ENCODE peak calls at places on chromosomes 4 and X, in six cellular contexts. D, O, B, G, Q and X are unnamed samples.

GRCh38 chr4:147843162-147843561 is 111.3 kb downstream of the ARHGAP10 start:
- DNase-seq in Q (no peak), D (no peak), B (no peak), G (no peak), O (no peak), X (no peak)

GRCh38 chr4:145716200-145716599 is 36.3 kb downstream of the C4orf51 start:
- DNase-seq in O (no peak), D (peak; percentile 26), G (no peak), B (no peak), Q (no peak), X (peak; percentile 8)

GRCh38 chr4:180994722-180995121 is 1248.5 kb upstream of the TENM3 start:
- DNase-seq in B (no peak), G (no peak), O (no peak), D (no peak), Q (no peak), X (no peak)

GRCh38 chr4:94036964-94037363 is 170.7 kb upstream of the SMARCAD1 start:
- DNase-seq in D (peak; percentile 2), B (no peak), G (no peak), O (no peak), Q (no peak), X (no peak)

GRCh38 chrX:63750846-63751245 is 34.2 kb downstream of the ARHGEF9 start:
- DNase-seq in Q (no peak), O (no peak), G (no peak), B (no peak), D (no peak), X (no peak)

GRCh38 chr4:127586922-127587571 is 45.7 kb upstream of the INTU start:
- DNase-seq in Q (no peak), B (no peak), D (peak; percentile 74), O (no peak), G (no peak), X (peak; percentile 37)

GRCh38 chr4:130359537-130359936 is 1263.6 kb downstream of the C4orf33 start:
- DNase-seq in D (peak; percentile 69), Q (no peak), B (no peak), G (no peak), O (no peak), X (peak; percentile 58)

GRCh38 chr4:11912886-11913285 is 484.2 kb upstream of the HS3ST1 start:
- DNase-seq in O (no peak), Q (no peak), G (no peak), B (no peak), D (no peak), X (peak; percentile 76)

GRCh38 chr4:15682340-15682725 is 706 bp downstream of the FAM200B start:
- DNase-seq in Q (no peak), B (no peak), D (peak; percentile 35), G (no peak), O (no peak), X (peak; percentile 32)

GRCh38 chr4:153643406-153644016 is 40.6 kb upstream of the TLR2 start:
- DNase-seq in O (no peak), Q (no peak), G (no peak), D (peak; percentile 75), B (no peak), X (peak; percentile 56)

GRCh38 chr4:86891785-86892638 is at the start of gene C4orf36:
- DNase-seq in Q (peak; percentile 78), G (no peak), D (no peak), O (peak; percentile 88), B (peak; percentile 54), X (peak; percentile 40)

GRCh38 chr4:137952116-137952515 is 290.0 kb downstream of the SLC7A11 start:
- DNase-seq in D (peak; percentile 35), G (no peak), O (no peak), Q (no peak), B (no peak), X (peak; percentile 31)

GRCh38 chrX:119784747-119785446 is 6.5 kb downstream of the RPL39 start:
- DNase-seq in G (no peak), D (peak; percentile 52), Q (peak; percentile 33), B (no peak), O (no peak), X (peak; percentile 40)

GRCh38 chrX:106728337-106728736 is 1.8 kb downstream of the RNF128 start:
- DNase-seq in Q (no peak), B (no peak), G (no peak), O (no peak), D (no peak), X (no peak)

GRCh38 chrX:136589966-136590365 is 58.0 kb downstream of the VGLL1 start:
- DNase-seq in B (no peak), O (no peak), G (no peak), Q (no peak), D (peak; percentile 36), X (peak; percentile 25)

GRCh38 chrX:133685806-133686205 is 270.5 kb upstream of the GPC4 start:
- DNase-seq in G (no peak), D (no peak), B (no peak), Q (no peak), O (no peak), X (no peak)

GRCh38 chrX:83535417-83536244 is 27.5 kb downstream of the POU3F4 start:
- DNase-seq in Q (no peak), G (no peak), B (no peak), O (no peak), D (no peak), X (no peak)

GRCh38 chr4:86482851-86483490 is 111.1 kb upstream of the PTPN13 start:
- DNase-seq in G (no peak), D (peak; percentile 46), O (no peak), B (no peak), Q (no peak), X (no peak)

GRCh38 chrX:29662101-29662500 is 553.3 kb upstream of the MAGEB2 start:
- DNase-seq in B (no peak), O (no peak), Q (no peak), D (peak; percentile 71), G (no peak), X (peak; percentile 51)

GRCh38 chr4:157674699-157675098 is 454.2 kb downstream of the GRIA2 start:
- DNase-seq in Q (peak; percentile 21), O (no peak), G (no peak), D (no peak), B (no peak), X (no peak)

DNA sequence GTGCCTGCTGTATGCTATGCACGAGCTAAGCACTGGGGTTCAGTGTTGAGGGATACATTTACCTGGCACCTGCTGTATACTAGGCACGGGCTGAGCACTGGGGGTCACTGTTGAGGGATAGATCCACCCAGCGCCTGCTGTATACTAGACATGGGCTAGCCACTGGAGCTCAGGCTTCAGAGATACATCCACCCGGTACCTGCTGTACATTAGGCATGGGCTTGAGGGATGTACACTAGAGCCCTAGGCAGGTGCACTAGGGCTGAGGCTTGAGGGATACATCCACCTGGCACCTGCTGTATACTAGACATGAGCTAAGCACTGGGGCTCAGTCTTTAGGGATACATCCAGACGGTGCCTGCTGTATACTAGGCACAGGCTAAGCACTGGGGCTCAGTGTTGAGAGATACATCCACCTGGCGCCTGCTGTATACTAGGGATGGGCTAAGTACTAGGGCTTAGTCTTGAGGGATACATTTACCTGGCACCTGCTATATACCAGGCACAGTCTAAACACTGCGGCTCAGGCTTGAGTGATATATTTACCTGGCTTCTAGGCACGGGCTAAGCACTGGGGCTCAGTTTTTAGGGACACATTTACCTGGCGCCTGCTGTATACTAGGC is 92.7 kb downstream of the ADRA2C start:
- DNase-seq in O (peak; percentile 17), G (no peak), D (no peak), B (no peak), Q (no peak), X (no peak)
- H3K4me3 ChIP-seq in O (no peak overlapping the region), G (no peak overlapping the region), D (no peak overlapping the region), B (no peak overlapping the region), Q (no peak overlapping the region), X (no peak overlapping the region)

GRCh38 chr4:73086095-73086869 is 16.8 kb upstream of the COX18 start:
- DNase-seq in O (no peak), B (no peak), G (no peak), D (peak; percentile 23), Q (no peak), X (no peak)
- H3K4me3 ChIP-seq in O (peak overlapping the region; percentile 22), B (no peak overlapping the region), G (no peak overlapping the region), D (no peak overlapping the region), Q (no peak overlapping the region), X (no peak overlapping the region)

GRCh38 chr4:186366326-186366725 is 100.3 kb downstream of the F11 start:
- DNase-seq in D (no peak), G (no peak), Q (no peak), O (no peak), B (no peak), X (no peak)

DNA sequence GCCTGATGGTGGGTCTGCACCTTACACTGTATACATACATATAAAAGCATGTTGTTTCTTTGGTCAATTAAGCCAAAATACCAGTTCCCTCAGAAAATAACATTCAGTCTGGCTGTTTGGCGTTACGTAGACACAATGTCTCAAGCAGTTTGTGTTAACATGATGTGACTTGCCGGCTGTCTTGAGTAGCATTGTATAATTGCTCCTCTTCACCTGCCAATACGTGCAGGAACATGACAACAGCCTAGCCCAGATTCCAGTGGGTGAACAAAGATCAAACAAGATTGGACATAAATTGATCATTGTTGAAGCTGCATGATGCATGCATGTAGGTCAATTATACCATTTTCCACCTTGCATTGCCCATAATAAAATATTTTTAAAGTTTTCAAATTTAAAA is 102.3 kb downstream of the F11 start:
- DNase-seq in B (no peak), O (no peak), Q (no peak), D (no peak), G (no peak), X (no peak)
- H3K4me3 ChIP-seq in B (no peak overlapping the region), O (no peak overlapping the region), Q (no peak overlapping the region), D (no peak overlapping the region), G (no peak overlapping the region), X (no peak overlapping the region)

GRCh38 chr4:76078033-76078613 is 3.6 kb downstream of the ART3 start:
- DNase-seq in D (peak; percentile 63), B (no peak), Q (no peak), O (no peak), G (no peak), X (peak; percentile 39)

GRCh38 chr4:76087007-76087769 is 12.7 kb downstream of the ART3 start:
- DNase-seq in Q (peak; percentile 26), G (no peak), O (no peak), D (peak; percentile 76), B (no peak), X (peak; percentile 73)

GRCh38 chr4:76084542-76084941 is 10.0 kb downstream of the ART3 start:
- DNase-seq in B (no peak), G (no peak), O (no peak), D (no peak), Q (no peak), X (no peak)

GRCh38 chr4:76088719-76089118 is 14.2 kb downstream of the ART3 start:
- DNase-seq in B (no peak), D (no peak), O (no peak), G (no peak), Q (no peak), X (no peak)

GRCh38 chr4:76083386-76083785 is 8.9 kb downstream of the ART3 start:
- DNase-seq in B (no peak), O (no peak), D (no peak), Q (no peak), G (no peak), X (no peak)
- H3K4me3 ChIP-seq in B (no peak overlapping the region), O (no peak overlapping the region), D (no peak overlapping the region), Q (no peak overlapping the region), G (no peak overlapping the region), X (no peak overlapping the region)

DNA sequence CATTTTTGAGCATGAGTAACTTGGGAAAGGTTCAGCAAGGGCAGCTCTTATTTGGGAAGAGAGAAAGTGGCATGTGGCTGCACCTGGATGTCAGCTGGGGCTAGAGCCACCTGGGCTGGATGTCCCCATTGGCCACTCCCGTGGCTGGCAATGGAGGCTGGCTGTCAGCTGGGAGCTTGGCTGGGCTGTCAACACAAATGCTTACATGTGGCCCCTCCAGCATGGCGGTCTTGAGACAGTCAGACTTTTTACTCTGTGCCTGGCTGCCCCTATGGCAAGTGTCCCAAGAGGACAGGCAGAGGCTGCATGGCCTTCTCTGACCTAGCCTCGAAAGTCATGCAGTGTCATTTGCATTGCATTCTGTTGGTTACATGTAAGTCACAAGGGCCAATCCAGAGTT is 99.6 kb downstream of the FAM53A start:
- DNase-seq in G (no peak), O (peak; percentile 28), D (no peak), B (no peak), Q (no peak), X (no peak)
- H3K4me3 ChIP-seq in G (no peak overlapping the region), O (no peak overlapping the region), D (no peak overlapping the region), B (no peak overlapping the region), Q (no peak overlapping the region), X (no peak overlapping the region)